ENCODE peak calls at places on chromosome 7, in six cellular contexts. X, T, Y, Z, U and F are unnamed samples.

GRCh38 chr7:45257284-45257683 is 99.7 kb downstream of the RAMP3 start:
- DNase-seq in Z (no peak), X (no peak), Y (no peak), U (no peak), T (no peak), F (no peak)

GRCh38 chr7:37411444-37412034 is 37.1 kb downstream of the ELMO1 start:
- DNase-seq in Y (no peak), X (no peak), T (no peak), U (no peak), Z (no peak), F (no peak)

GRCh38 chr7:5525271-5526189 is 101.9 kb upstream of the TNRC18 start:
- DNase-seq in T (no peak), U (peak; percentile 58), Z (no peak), Y (peak; percentile 40), X (peak; percentile 80), F (peak; percentile 62)

GRCh38 chr7:1083729-1084657 is 3.9 kb upstream of the GPER1 start:
- DNase-seq in U (no peak), X (no peak), Z (peak; percentile 45), Y (no peak), T (peak; percentile 30), F (no peak)

GRCh38 chr7:25216837-25217236 is 11.4 kb downstream of the NPVF start:
- DNase-seq in Y (peak; percentile 29), U (peak; percentile 63), X (peak; percentile 35), T (no peak), Z (no peak), F (peak; percentile 73)

GRCh38 chr7:85041599-85042216 is 145.1 kb downstream of the SEMA3D start:
- DNase-seq in X (peak; percentile 67), Y (peak; percentile 62), Z (peak; percentile 31), U (peak; percentile 81), T (peak; percentile 58), F (peak; percentile 82)

GRCh38 chr7:140669352-140669751 is 3.4 kb upstream of the ADCK2 start:
- DNase-seq in Z (no peak), U (no peak), Y (no peak), T (no peak), X (no peak), F (no peak)

GRCh38 chr7:55558962-55559920 is 13.1 kb downstream of the VOPP1 start:
- DNase-seq in X (no peak), Z (no peak), Y (no peak), U (no peak), T (no peak), F (no peak)

GRCh38 chr7:43891069-43891955 is 15.1 kb downstream of the URGCP start:
- DNase-seq in Y (no peak), Z (no peak), T (no peak), U (no peak), X (no peak), F (no peak)

GRCh38 chr7:158734861-158735260 is 30.3 kb upstream of the NCAPG2 start:
- DNase-seq in X (no peak), Y (no peak), T (no peak), Z (no peak), U (peak; percentile 8), F (peak; percentile 64)

GRCh38 chr7:139341776-139342244 is 673 bp downstream of the FMC1 start:
- DNase-seq in Y (no peak), T (no peak), U (peak; percentile 88), Z (no peak), X (no peak), F (no peak)

GRCh38 chr7:111357691-111358090 is 204.6 kb downstream of the IMMP2L start:
- DNase-seq in Z (no peak), U (peak; percentile 29), T (no peak), Y (no peak), X (no peak), F (peak; percentile 17)

GRCh38 chr7:139232893-139233292 is 1.9 kb downstream of the UBN2 start:
- DNase-seq in Z (no peak), X (peak; percentile 82), Y (no peak), U (peak; percentile 14), T (no peak), F (no peak)

GRCh38 chr7:44750921-44751571 is 2.4 kb downstream of the ZMIZ2 start:
- DNase-seq in Z (no peak), T (no peak), X (no peak), Y (no peak), U (no peak), F (peak; percentile 34)

GRCh38 chr7:16235152-16235526 is 186.2 kb downstream of the CRPPA start:
- DNase-seq in Z (no peak), U (no peak), Y (no peak), T (no peak), X (no peak), F (no peak)

GRCh38 chr7:101294039-101294831 is 27.4 kb downstream of the IFT22 start:
- DNase-seq in U (no peak), X (no peak), T (no peak), Z (no peak), Y (no peak), F (no peak)

GRCh38 chr7:92625617-92626016 is 35.4 kb upstream of the FAM133B start:
- DNase-seq in Y (no peak), T (no peak), X (no peak), U (no peak), Z (no peak), F (peak; percentile 21)

GRCh38 chr7:29327455-29327854 is 132.9 kb downstream of the CHN2 start:
- DNase-seq in T (no peak), U (no peak), Z (no peak), Y (no peak), X (no peak), F (no peak)

GRCh38 chr7:94436018-94436604 is 41.4 kb downstream of the COL1A2 start:
- DNase-seq in U (peak; percentile 90), Z (peak; percentile 29), T (peak; percentile 80), X (peak; percentile 39), Y (peak; percentile 54), F (peak; percentile 85)

GRCh38 chr7:73971315-73971700 is 56.7 kb upstream of the ELN start:
- DNase-seq in U (no peak), Z (no peak), Y (no peak), T (no peak), X (no peak), F (no peak)

GRCh38 chr7:44563171-44563679 is 10.5 kb downstream of the DDX56 start:
- DNase-seq in T (no peak), Y (no peak), U (no peak), Z (no peak), X (no peak), F (no peak)

GRCh38 chr7:41862261-41862660 is 159.4 kb upstream of the INHBA start:
- DNase-seq in U (no peak), Y (no peak), X (no peak), Z (no peak), T (no peak), F (no peak)

GRCh38 chr7:140601566-140602174 is 38.9 kb downstream of the DENND2A start:
- DNase-seq in X (no peak), Y (no peak), U (no peak), Z (no peak), T (no peak), F (no peak)

GRCh38 chr7:12827219-12827821 is 139.9 kb downstream of the ARL4A start:
- DNase-seq in Z (no peak), U (peak; percentile 40), T (peak; percentile 13), Y (no peak), X (no peak), F (peak; percentile 10)

GRCh38 chr7:24885305-24885704 is 94.7 kb downstream of the OSBPL3 start:
- DNase-seq in X (no peak), Y (no peak), U (no peak), Z (no peak), T (no peak), F (no peak)

DNA sequence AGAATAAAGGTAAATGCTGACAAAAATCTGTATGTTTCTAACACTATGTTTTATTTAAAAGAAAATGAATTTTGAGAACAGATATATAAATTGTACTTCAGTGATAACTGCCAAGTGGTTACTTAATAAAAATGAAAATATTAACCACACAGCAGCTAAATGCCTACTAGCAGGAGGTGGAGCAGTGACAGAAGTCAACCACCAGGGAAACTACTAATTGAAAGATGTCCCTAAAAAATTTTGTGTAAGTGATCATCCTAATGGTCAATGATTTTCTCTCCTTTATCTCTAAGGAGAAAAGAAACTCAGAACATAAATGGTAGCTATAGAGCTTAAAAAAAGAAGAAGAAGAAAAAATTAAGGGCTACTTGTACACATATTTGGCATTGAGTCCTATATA is 22.9 kb downstream of the WNT16 start:
- DNase-seq in X (no peak), T (no peak), Z (no peak), U (no peak), Y (no peak), F (no peak)
- TF ChIP-seq CTCF in X (no peak), T (no peak), Z (no peak), U (peak; percentile 14), Y (peak; percentile 43), F (peak; percentile 5)

GRCh38 chr7:80135306-80136104 is 874 bp downstream of the GNAI1 start:
- DNase-seq in U (peak; percentile 43), T (peak; percentile 17), Z (peak; percentile 35), X (no peak), Y (no peak), F (peak; percentile 43)
- H3K4me3 ChIP-seq in U (peak overlapping the region; percentile 87), T (peak overlapping the region; percentile 80), Z (peak overlapping the region; percentile 95), X (peak overlapping the region; percentile 65), Y (peak overlapping the region; percentile 76), F (peak overlapping the region; percentile 89)

DNA sequence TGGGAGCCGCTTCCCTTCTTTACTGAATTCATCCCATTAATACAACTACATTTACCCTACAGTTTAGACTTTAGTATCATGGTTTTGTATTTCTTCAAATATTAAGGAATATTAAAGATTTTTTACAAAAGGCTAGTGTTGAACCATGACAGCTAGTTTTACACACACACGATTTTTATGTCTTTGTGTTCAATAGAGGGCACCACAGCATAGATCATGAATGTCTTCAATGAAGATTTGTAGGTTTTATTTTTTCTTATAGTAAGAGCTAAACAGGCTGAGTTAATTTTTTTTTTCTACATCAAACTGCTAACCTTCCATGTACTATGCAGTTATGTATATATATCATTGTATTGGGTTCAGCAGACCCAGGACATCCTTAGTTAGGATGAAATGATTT is 76.9 kb downstream of the SNX10 start:
- DNase-seq in Z (no peak), X (no peak), T (no peak), U (peak; percentile 17), Y (no peak), F (no peak)
- TF ChIP-seq CTCF in Z (no peak), X (peak; percentile 10), T (no peak), U (no peak), Y (peak; percentile 28), F (no peak)

GRCh38 chr7:27906385-27907091 is 166.6 kb downstream of the TAX1BP1 start:
- DNase-seq in Z (no peak), Y (no peak), T (no peak), U (no peak), X (no peak), F (no peak)

GRCh38 chr7:27910341-27910740 is 170.4 kb downstream of the TAX1BP1 start:
- DNase-seq in Z (no peak), T (no peak), X (no peak), U (no peak), Y (no peak), F (no peak)

GRCh38 chr7:27908534-27909165 is 168.7 kb downstream of the TAX1BP1 start:
- DNase-seq in Y (no peak), Z (no peak), T (no peak), X (no peak), U (no peak), F (no peak)

GRCh38 chr7:27901028-27901760 is 161.2 kb downstream of the TAX1BP1 start:
- DNase-seq in U (peak; percentile 67), X (no peak), T (no peak), Z (no peak), Y (no peak), F (peak; percentile 54)

DNA sequence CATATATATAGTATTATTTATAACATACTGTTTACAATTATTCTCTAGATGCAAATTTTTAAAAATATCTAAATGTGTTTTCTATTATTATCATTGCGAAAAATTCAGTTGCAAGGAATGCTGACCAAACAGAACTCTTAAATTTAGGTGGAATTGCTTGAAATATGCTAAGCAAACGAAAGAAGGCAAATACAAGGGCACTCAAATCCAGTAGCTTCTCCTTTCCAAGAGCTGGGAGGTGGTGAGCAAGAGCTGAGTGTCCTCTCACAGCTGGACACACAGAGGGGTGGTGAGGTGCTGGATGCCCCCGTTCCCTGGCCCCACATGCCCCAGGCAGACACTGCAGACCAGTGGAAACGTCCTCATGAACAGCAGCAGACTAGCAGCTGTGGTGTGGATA is 166.0 kb downstream of the TAX1BP1 start:
- DNase-seq in X (no peak), Y (no peak), T (no peak), Z (no peak), U (no peak), F (no peak)
- H3K4me3 ChIP-seq in X (no peak overlapping the region), Y (no peak overlapping the region), T (no peak overlapping the region), Z (no peak overlapping the region), U (no peak overlapping the region), F (no peak overlapping the region)